ENCODE peak calls at places on chromosomes 13 and 19, in ten cellular contexts. H is cardiac muscle cell, S is heart left ventricle, W is natural killer cell, Q is osteocyte, D is MCF 10A, B is body of pancreas, J is mammary epithelial cell, P is GM13977, F is neural progenitor cell. N is an unnamed sample.

GRCh38 chr13:113533441-113533840 is 42.9 kb upstream of the DCUN1D2 start:
- DNase-seq in H (peak; percentile 70), S (no peak), W (no peak), Q (no peak), D (no peak), B (no peak), J (no peak), P (no peak), F (no peak), N (no peak)

GRCh38 chr13:51523082-51523518 is 61.2 kb upstream of the WDFY2 start:
- DNase-seq in H (no peak), S (no peak), W (peak; percentile 33), Q (no peak), D (peak; percentile 96), B (peak; percentile 5), J (peak; percentile 77), P (no peak), F (no peak), N (peak; percentile 79)

GRCh38 chr19:55088543-55089265 is 13.0 kb downstream of the EPS8L1 start:
- DNase-seq in H (peak; percentile 76), S (no peak), W (peak; percentile 77), Q (peak; percentile 94), D (peak; percentile 69), B (peak; percentile 69), J (peak; percentile 28), P (peak; percentile 88), F (peak; percentile 92), N (no peak)

GRCh38 chr13:73215807-73216206 is 157.0 kb downstream of the KLF5 start:
- DNase-seq in H (no peak), S (no peak), W (no peak), Q (no peak), D (peak; percentile 72), B (no peak), J (peak; percentile 76), P (no peak), F (no peak), N (no peak)

GRCh38 chr13:112619730-112620639 is 32.0 kb upstream of the TUBGCP3 start:
- DNase-seq in H (peak; percentile 86), S (no peak), W (no peak), Q (peak; percentile 62), D (no peak), B (no peak), J (peak; percentile 21), P (no peak), F (peak; percentile 93), N (no peak)

GRCh38 chr19:46210634-46211033 is 18.9 kb upstream of the IGFL1 start:
- DNase-seq in H (no peak), S (no peak), W (no peak), Q (no peak), D (peak; percentile 44), B (no peak), J (no peak), P (no peak), F (no peak), N (no peak)

GRCh38 chr19:3149089-3149488 is 13.3 kb downstream of the GNA15 start:
- DNase-seq in H (no peak), S (no peak), W (no peak), Q (no peak), D (no peak), B (no peak), J (no peak), P (no peak), F (no peak), N (no peak)

GRCh38 chr13:41060723-41061074 is 610 bp upstream of the WBP4 start:
- DNase-seq in H (peak; percentile 90), S (peak; percentile 79), W (peak; percentile 75), Q (peak; percentile 91), D (peak; percentile 83), B (peak; percentile 84), J (peak; percentile 83), P (peak; percentile 70), F (peak; percentile 92), N (no peak)

GRCh38 chr13:41289463-41289881 is 21.6 kb upstream of the NAA16 start:
- DNase-seq in H (no peak), S (no peak), W (no peak), Q (peak; percentile 54), D (no peak), B (no peak), J (no peak), P (no peak), F (no peak), N (no peak)

GRCh38 chr13:97344250-97345175 is 89.5 kb upstream of the RAP2A start:
- DNase-seq in H (peak; percentile 73), S (peak; percentile 51), W (no peak), Q (no peak), D (peak; percentile 83), B (peak; percentile 75), J (peak; percentile 49), P (peak; percentile 48), F (peak; percentile 70), N (no peak)

GRCh38 chr13:49353908-49354307 is 90.0 kb downstream of the CAB39L start:
- DNase-seq in H (no peak), S (no peak), W (no peak), Q (no peak), D (no peak), B (no peak), J (no peak), P (no peak), F (no peak), N (no peak)

GRCh38 chr19:35995655-35995993 is 636 bp downstream of the SDHAF1 start:
- DNase-seq in H (peak; percentile 65), S (peak; percentile 33), W (peak; percentile 34), Q (no peak), D (peak; percentile 34), B (peak; percentile 58), J (peak; percentile 44), P (peak; percentile 79), F (peak; percentile 80), N (no peak)

GRCh38 chr19:6459356-6460098 is at the start of gene SLC25A23:
- DNase-seq in H (peak; percentile 86), S (peak; percentile 62), W (peak; percentile 46), Q (peak; percentile 87), D (peak; percentile 76), B (peak; percentile 71), J (peak; percentile 70), P (peak; percentile 93), F (peak; percentile 89), N (peak; percentile 50)

GRCh38 chr19:29696045-29696682 is 18.9 kb downstream of the C19orf12 start:
- DNase-seq in H (no peak), S (no peak), W (no peak), Q (no peak), D (no peak), B (no peak), J (no peak), P (no peak), F (no peak), N (no peak)

DNA sequence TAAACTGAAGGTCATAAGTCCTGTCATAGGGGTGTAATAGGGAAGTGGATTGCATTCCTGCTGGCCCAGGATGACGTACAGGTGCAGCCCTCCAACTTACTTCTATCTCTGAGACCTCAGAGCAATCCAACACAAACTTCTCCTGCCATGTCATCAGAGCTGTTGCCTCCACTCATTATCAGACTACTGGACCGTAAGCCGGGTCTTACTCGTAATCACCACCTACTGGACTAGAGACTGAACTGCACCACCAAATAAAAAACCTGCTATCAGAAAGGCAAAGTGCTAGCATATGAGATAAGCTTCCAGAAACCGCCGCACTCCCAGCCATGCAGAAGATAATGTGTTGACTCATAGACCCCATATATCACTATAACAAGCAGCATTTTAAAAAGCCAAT is 102.1 kb downstream of the SLITRK1 start:
- DNase-seq in H (peak; percentile 2), S (no peak), W (no peak), Q (no peak), D (peak; percentile 14), B (peak; percentile 5), J (peak; percentile 33), P (no peak), F (peak; percentile 39), N (peak; percentile 11)
- TF ChIP-seq CTCF in H (peak; percentile 62), S (no peak), W (no peak), Q (peak; percentile 35), D (peak; percentile 24), B (peak; percentile 52), J (peak; percentile 64), P (peak; percentile 50), F (peak; percentile 54), N (peak; percentile 65)

GRCh38 chr19:15454371-15454800 is 4.6 kb upstream of the WIZ start:
- DNase-seq in H (no peak), S (peak; percentile 10), W (no peak), Q (no peak), D (no peak), B (peak; percentile 30), J (no peak), P (no peak), F (no peak), N (no peak)
- TF ChIP-seq CTCF in H (peak; percentile 38), S (no peak), W (no peak), Q (peak; percentile 28), D (no peak), B (peak; percentile 17), J (peak; percentile 23), P (no peak), F (peak; percentile 32), N (no peak)

DNA sequence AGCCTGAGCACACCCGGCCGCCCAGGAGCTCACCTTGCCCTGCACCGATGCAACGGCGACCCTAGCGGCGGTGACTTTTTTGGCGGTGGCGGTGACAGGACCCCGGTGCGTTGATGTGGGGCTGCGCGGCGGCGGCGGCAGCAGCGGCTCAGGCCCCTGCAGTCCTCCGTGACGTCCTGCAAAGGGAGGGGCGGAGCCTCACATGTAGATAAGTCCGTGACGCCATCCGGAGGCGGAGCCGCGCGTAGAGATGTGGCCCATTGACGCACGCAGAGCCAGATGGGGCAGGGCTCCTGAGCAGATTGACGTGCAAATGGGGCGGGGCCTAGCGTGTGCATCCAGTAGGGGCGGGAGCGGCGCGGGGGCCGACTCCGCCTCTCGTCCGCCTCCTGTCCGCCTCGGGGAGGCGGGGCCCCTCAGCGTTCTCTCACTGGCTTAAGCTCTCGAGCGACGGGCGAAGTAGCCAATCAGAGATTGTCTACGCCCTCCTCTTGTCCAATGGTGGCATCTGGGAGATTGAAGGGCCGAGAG is at the start of gene RAB3A:
- DNase-seq in H (peak; percentile 100), S (peak; percentile 100), W (peak; percentile 98), Q (peak; percentile 100), D (peak; percentile 100), B (peak; percentile 100), J (peak; percentile 100), P (peak; percentile 99), F (peak; percentile 100), N (peak; percentile 99)
- TF ChIP-seq CTCF in H (no peak), S (no peak), W (no peak), Q (no peak), D (no peak), B (peak; percentile 14), J (no peak), P (no peak), F (peak; percentile 37), N (no peak)

DNA sequence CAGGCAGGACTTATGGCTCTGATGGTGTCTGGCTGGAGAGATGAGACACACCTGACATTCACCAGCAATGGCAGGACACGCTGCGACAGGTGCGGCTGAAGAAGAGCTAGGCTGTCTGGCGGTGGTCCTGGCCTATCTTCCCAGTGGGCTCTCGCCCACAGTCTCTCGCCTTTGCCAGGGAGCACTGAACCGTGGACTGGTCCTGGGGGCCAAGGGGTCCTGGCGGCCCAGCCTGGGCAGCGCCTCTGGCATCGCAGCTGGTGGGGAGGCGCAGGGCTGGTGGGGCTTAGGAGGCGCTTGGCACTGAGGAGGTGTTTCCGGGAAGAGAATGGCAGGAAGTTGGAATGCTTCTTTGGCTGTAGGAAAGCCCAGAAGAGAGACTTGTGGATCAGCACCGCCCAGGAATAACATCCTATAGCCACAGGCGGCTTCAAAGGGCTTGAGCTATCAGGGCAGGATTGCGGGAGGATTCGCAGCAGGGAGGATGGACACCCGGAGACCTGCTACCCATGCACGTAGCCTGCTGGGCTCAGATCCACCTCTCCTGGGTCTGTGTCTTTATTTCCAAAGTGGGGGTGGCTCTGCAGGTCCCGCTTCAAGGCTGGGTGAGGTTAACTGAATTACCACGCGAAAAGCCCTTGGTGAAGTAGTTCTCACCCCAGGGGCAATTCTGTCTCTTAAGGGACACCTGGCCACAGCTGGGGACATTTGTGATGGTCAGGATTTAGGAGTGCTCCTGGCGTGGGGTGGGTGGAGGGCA is 14.6 kb downstream of the KDM4B start:
- DNase-seq in H (no peak), S (no peak), W (no peak), Q (no peak), D (no peak), B (no peak), J (no peak), P (no peak), F (no peak), N (no peak)
- TF ChIP-seq CTCF in H (no peak), S (no peak), W (no peak), Q (no peak), D (no peak), B (no peak), J (no peak), P (no peak), F (no peak), N (no peak)